ENCODE peak calls at places on chromosomes 13 and 19, in eight cellular contexts. L is EL; S is ELR; C is endothelial cell; D is stimulated activated naive CD4-positive, alpha-beta T cell; A is NCI-H774; B is NCI-H748 treated with DMSO at 0.1 percent for 48 hours; P is fibroblast of the conjunctiva. N is an unnamed sample.

GRCh38 chr19:41321600-41322270 is 11.8 kb downstream of the CCDC97 start:
- DNase-seq in L (peak), S (peak), C (peak), D (no peak), A (no peak), B (no peak), P (no peak), N (peak)

GRCh38 chr13:42116225-42116624 is 67.8 kb downstream of the DGKH start:
- DNase-seq in L (no peak), S (no peak), C (no peak), D (no peak), A (no peak), B (no peak), P (no peak), N (no peak)

GRCh38 chr13:74206061-74206561 is 71.9 kb upstream of the KLF12 start:
- DNase-seq in L (peak), S (peak), C (no peak), D (no peak), A (no peak), B (no peak), P (no peak), N (no peak)

GRCh38 chr19:45638930-45639729 is at the start of gene EML2:
- DNase-seq in L (peak), S (peak), C (peak), D (peak), A (peak), B (peak), P (no peak), N (peak)

GRCh38 chr19:1857648-1858326 is 5.6 kb downstream of the KLF16 start:
- DNase-seq in L (no peak), S (no peak), C (no peak), D (no peak), A (no peak), B (no peak), P (no peak), N (no peak)

GRCh38 chr13:105220886-105221285 is 1314.6 kb downstream of the EFNB2 start:
- DNase-seq in L (peak), S (no peak), C (no peak), D (no peak), A (no peak), B (no peak), P (no peak), N (no peak)

GRCh38 chr19:41083516-41083915 is 4.7 kb upstream of the CYP2A13 start:
- DNase-seq in L (no peak), S (no peak), C (no peak), D (no peak), A (no peak), B (no peak), P (no peak), N (no peak)

GRCh38 chr19:3672575-3672948 is 27.7 kb downstream of the PIP5K1C start:
- DNase-seq in L (no peak), S (no peak), C (no peak), D (no peak), A (no peak), B (no peak), P (no peak), N (no peak)

GRCh38 chr19:49807888-49808675 is 5.0 kb downstream of the FUZ start:
- DNase-seq in L (no peak), S (no peak), C (no peak), D (no peak), A (no peak), B (no peak), P (no peak), N (no peak)

GRCh38 chr19:47573076-47574026 is at the start of gene ZNF541:
- DNase-seq in L (no peak), S (no peak), C (no peak), D (peak), A (no peak), B (no peak), P (no peak), N (peak)

GRCh38 chr19:51398096-51398704 is 7.8 kb upstream of the C19orf84 start:
- DNase-seq in L (peak), S (peak), C (no peak), D (peak), A (peak), B (no peak), P (no peak), N (no peak)

GRCh38 chr13:19618925-19619324 is 14.5 kb upstream of the MPHOSPH8 start:
- DNase-seq in L (peak), S (peak), C (peak), D (no peak), A (no peak), B (no peak), P (no peak), N (no peak)

GRCh38 chr19:49336482-49337266 is 1.5 kb downstream of the CD37 start:
- DNase-seq in L (no peak), S (no peak), C (no peak), D (no peak), A (no peak), B (no peak), P (no peak), N (no peak)

GRCh38 chr13:74068471-74068870 is 65.7 kb downstream of the KLF12 start:
- DNase-seq in L (no peak), S (no peak), C (no peak), D (no peak), A (no peak), B (no peak), P (no peak), N (no peak)

GRCh38 chr13:68272652-68273051 is 1042.5 kb upstream of the PCDH9 start:
- DNase-seq in L (no peak), S (no peak), C (no peak), D (no peak), A (no peak), B (no peak), P (no peak), N (no peak)

GRCh38 chr13:72120632-72121031 is 253.6 kb upstream of the DACH1 start:
- DNase-seq in L (no peak), S (no peak), C (no peak), D (no peak), A (no peak), B (peak), P (no peak), N (no peak)

GRCh38 chr19:16416574-16416973 is 55.2 kb downstream of the EPS15L1 start:
- DNase-seq in L (no peak), S (no peak), C (no peak), D (no peak), A (no peak), B (no peak), P (no peak), N (no peak)

GRCh38 chr13:41746259-41746658 is 214.7 kb downstream of the VWA8 start:
- DNase-seq in L (peak), S (peak), C (no peak), D (no peak), A (no peak), B (no peak), P (peak), N (no peak)

GRCh38 chr19:55165952-55166529 is 372 bp downstream of the DNAAF3 start:
- DNase-seq in L (peak), S (peak), C (peak), D (peak), A (peak), B (peak), P (peak), N (peak)

GRCh38 chr13:111972261-111972780 is 94.6 kb upstream of the SOX1 start:
- DNase-seq in L (no peak), S (no peak), C (no peak), D (no peak), A (peak), B (no peak), P (no peak), N (no peak)

GRCh38 chr19:39595950-39596349 is 6.4 kb upstream of the LGALS13 start:
- DNase-seq in L (no peak), S (peak), C (no peak), D (no peak), A (no peak), B (no peak), P (no peak), N (no peak)

GRCh38 chr13:74325106-74325505 is 190.9 kb upstream of the KLF12 start:
- DNase-seq in L (peak), S (peak), C (no peak), D (no peak), A (peak), B (peak), P (peak), N (peak)

GRCh38 chr19:38134538-38135149 is 89.4 kb downstream of the DPF1 start:
- DNase-seq in L (peak), S (peak), C (peak), D (peak), A (peak), B (no peak), P (peak), N (peak)

GRCh38 chr19:41705393-41706174 is 2.8 kb upstream of the CEACAM5 start:
- DNase-seq in L (peak), S (peak), C (peak), D (peak), A (no peak), B (no peak), P (no peak), N (no peak)

GRCh38 chr13:39688278-39688677 is 32.8 kb downstream of the COG6 start:
- DNase-seq in L (no peak), S (no peak), C (no peak), D (no peak), A (no peak), B (no peak), P (no peak), N (no peak)

GRCh38 chr13:55560331-55560730 is 1580.4 kb upstream of the PRR20A start:
- DNase-seq in L (no peak), S (no peak), C (no peak), D (no peak), A (no peak), B (no peak), P (no peak), N (no peak)

GRCh38 chr13:44243198-44243852 is 130.3 kb upstream of the SERP2 start:
- DNase-seq in L (peak), S (peak), C (peak), D (no peak), A (no peak), B (peak), P (no peak), N (peak)

GRCh38 chr19:50670102-50670380 is 20.8 kb downstream of the C19orf81 start:
- DNase-seq in L (no peak), S (no peak), C (no peak), D (no peak), A (no peak), B (no peak), P (no peak), N (no peak)

GRCh38 chr13:33235078-33235477 is 50.5 kb downstream of the STARD13 start:
- DNase-seq in L (peak), S (peak), C (no peak), D (no peak), A (no peak), B (no peak), P (no peak), N (no peak)

GRCh38 chr13:114064516-114065140 is 67.8 kb downstream of the RASA3 start:
- DNase-seq in L (no peak), S (peak), C (no peak), D (no peak), A (no peak), B (no peak), P (no peak), N (no peak)

GRCh38 chr13:113970810-113971470 is 2.9 kb downstream of the C13orf46 start:
- DNase-seq in L (no peak), S (no peak), C (no peak), D (no peak), A (no peak), B (no peak), P (peak), N (no peak)

GRCh38 chr13:26133851-26134250 is 82.0 kb upstream of the SHISA2 start:
- DNase-seq in L (no peak), S (peak), C (no peak), D (peak), A (no peak), B (no peak), P (no peak), N (no peak)

GRCh38 chr19:11007376-11007775 is 46.5 kb downstream of the SMARCA4 start:
- DNase-seq in L (no peak), S (no peak), C (no peak), D (no peak), A (no peak), B (no peak), P (no peak), N (no peak)

GRCh38 chr19:38721977-38722773 is 22.1 kb downstream of the CAPN12 start:
- DNase-seq in L (no peak), S (no peak), C (no peak), D (no peak), A (no peak), B (no peak), P (no peak), N (no peak)

GRCh38 chr19:11446652-11447301 is 11.3 kb downstream of the PRKCSH start:
- DNase-seq in L (peak), S (peak), C (peak), D (peak), A (no peak), B (no peak), P (no peak), N (no peak)